ENCODE peak calls at places on chromosomes 2 and 18, in five cellular contexts. One of them, this sample, is unnamed.

GRCh38 chr2:206056286-206056685 is 29.7 kb downstream of the INO80D start:
- DNase-seq in nephron progenitor cell: no peak
- DNase-seq in mesothelial cell of epicardium: no peak
- DNase-seq in Panc1: no peak
- DNase-seq in PC-9: no peak
- DNase-seq in this sample: no peak

GRCh38 chr2:42954227-42954962 is 162.0 kb upstream of the HAAO start:
- DNase-seq in nephron progenitor cell: no peak
- DNase-seq in mesothelial cell of epicardium: no peak
- DNase-seq in Panc1: no peak
- DNase-seq in PC-9: no peak
- DNase-seq in this sample: no peak

GRCh38 chr2:207416936-207417718 is 112.6 kb upstream of the CREB1 start:
- DNase-seq in nephron progenitor cell: no peak
- DNase-seq in mesothelial cell of epicardium: no peak
- DNase-seq in Panc1: no peak
- DNase-seq in PC-9: no peak
- DNase-seq in this sample: peak

GRCh38 chr2:7428444-7429204 is 511.4 kb downstream of the RNF144A start:
- DNase-seq in nephron progenitor cell: no peak
- DNase-seq in mesothelial cell of epicardium: no peak
- DNase-seq in Panc1: no peak
- DNase-seq in PC-9: no peak
- DNase-seq in this sample: no peak

GRCh38 chr2:26346454-26347053 is at the start of gene ADGRF3:
- DNase-seq in nephron progenitor cell: peak
- DNase-seq in mesothelial cell of epicardium: peak
- DNase-seq in Panc1: no peak
- DNase-seq in PC-9: peak
- DNase-seq in this sample: peak

GRCh38 chr2:117958186-117958585 is 55.7 kb downstream of the CCDC93 start:
- DNase-seq in nephron progenitor cell: no peak
- DNase-seq in mesothelial cell of epicardium: no peak
- DNase-seq in Panc1: peak
- DNase-seq in PC-9: peak
- DNase-seq in this sample: no peak

GRCh38 chr2:68637047-68637446 is 6.3 kb upstream of the PROKR1 start:
- DNase-seq in nephron progenitor cell: no peak
- DNase-seq in mesothelial cell of epicardium: no peak
- DNase-seq in Panc1: no peak
- DNase-seq in PC-9: no peak
- DNase-seq in this sample: no peak

GRCh38 chr2:186771850-186772463 is 77.0 kb downstream of the ZSWIM2 start:
- DNase-seq in nephron progenitor cell: no peak
- DNase-seq in mesothelial cell of epicardium: no peak
- DNase-seq in Panc1: no peak
- DNase-seq in PC-9: peak
- DNase-seq in this sample: no peak

GRCh38 chr2:142321706-142322280 is 191.0 kb upstream of the LRP1B start:
- DNase-seq in nephron progenitor cell: no peak
- DNase-seq in mesothelial cell of epicardium: no peak
- DNase-seq in Panc1: no peak
- DNase-seq in PC-9: no peak
- DNase-seq in this sample: no peak

GRCh38 chr2:238225911-238226697 is 13.7 kb downstream of the HES6 start:
- DNase-seq in nephron progenitor cell: no peak
- DNase-seq in mesothelial cell of epicardium: no peak
- DNase-seq in Panc1: no peak
- DNase-seq in PC-9: peak
- DNase-seq in this sample: no peak

GRCh38 chr2:182144039-182144779 is 158.6 kb downstream of the PPP1R1C start:
- DNase-seq in nephron progenitor cell: no peak
- DNase-seq in mesothelial cell of epicardium: no peak
- DNase-seq in Panc1: no peak
- DNase-seq in PC-9: no peak
- DNase-seq in this sample: no peak

GRCh38 chr2:224024270-224024669 is 14.8 kb downstream of the SERPINE2 start:
- DNase-seq in nephron progenitor cell: no peak
- DNase-seq in mesothelial cell of epicardium: no peak
- DNase-seq in Panc1: no peak
- DNase-seq in PC-9: no peak
- DNase-seq in this sample: no peak

GRCh38 chr18:11259421-11259820 is 110.1 kb upstream of the PIEZO2 start:
- DNase-seq in nephron progenitor cell: no peak
- DNase-seq in mesothelial cell of epicardium: no peak
- DNase-seq in Panc1: no peak
- DNase-seq in PC-9: no peak
- DNase-seq in this sample: no peak

GRCh38 chr18:21313576-21313975 is 71.5 kb downstream of the GREB1L start:
- DNase-seq in nephron progenitor cell: no peak
- DNase-seq in mesothelial cell of epicardium: no peak
- DNase-seq in Panc1: no peak
- DNase-seq in PC-9: no peak
- DNase-seq in this sample: no peak

GRCh38 chr2:118223487-118224136 is 135.3 kb downstream of the INSIG2 start:
- DNase-seq in nephron progenitor cell: peak
- DNase-seq in mesothelial cell of epicardium: peak
- DNase-seq in Panc1: no peak
- DNase-seq in PC-9: no peak
- DNase-seq in this sample: no peak

GRCh38 chr18:35106845-35107148 is 65.6 kb downstream of the MAPRE2 start:
- DNase-seq in nephron progenitor cell: no peak
- DNase-seq in mesothelial cell of epicardium: no peak
- DNase-seq in Panc1: no peak
- DNase-seq in PC-9: no peak
- DNase-seq in this sample: no peak

GRCh38 chr2:3595985-3596384 is 1.1 kb downstream of the COLEC11 start:
- DNase-seq in nephron progenitor cell: no peak
- DNase-seq in mesothelial cell of epicardium: no peak
- DNase-seq in Panc1: no peak
- DNase-seq in PC-9: no peak
- DNase-seq in this sample: no peak

GRCh38 chr2:31547485-31547884 is 33.3 kb downstream of the SRD5A2 start:
- DNase-seq in nephron progenitor cell: no peak
- DNase-seq in mesothelial cell of epicardium: no peak
- DNase-seq in Panc1: no peak
- DNase-seq in PC-9: no peak
- DNase-seq in this sample: no peak

GRCh38 chr18:5462227-5462626 is 81.6 kb downstream of the EPB41L3 start:
- DNase-seq in nephron progenitor cell: no peak
- DNase-seq in mesothelial cell of epicardium: no peak
- DNase-seq in Panc1: no peak
- DNase-seq in PC-9: no peak
- DNase-seq in this sample: no peak

GRCh38 chr18:5456577-5457466 is 87.0 kb downstream of the EPB41L3 start:
- DNase-seq in nephron progenitor cell: peak
- DNase-seq in mesothelial cell of epicardium: no peak
- DNase-seq in Panc1: no peak
- DNase-seq in PC-9: no peak
- DNase-seq in this sample: no peak

GRCh38 chr2:61538920-61539559 is 884 bp upstream of the XPO1 start:
- DNase-seq in nephron progenitor cell: no peak
- DNase-seq in mesothelial cell of epicardium: no peak
- DNase-seq in Panc1: peak
- DNase-seq in PC-9: no peak
- DNase-seq in this sample: no peak

GRCh38 chr2:69770193-69770702 is 28.3 kb downstream of the ANXA4 start:
- DNase-seq in nephron progenitor cell: no peak
- DNase-seq in mesothelial cell of epicardium: no peak
- DNase-seq in Panc1: peak
- DNase-seq in PC-9: peak
- DNase-seq in this sample: peak

GRCh38 chr18:62721837-62722795 is 6.8 kb downstream of the PHLPP1 start:
- DNase-seq in nephron progenitor cell: no peak
- DNase-seq in mesothelial cell of epicardium: no peak
- DNase-seq in Panc1: no peak
- DNase-seq in PC-9: no peak
- DNase-seq in this sample: no peak

GRCh38 chr2:103991591-103991990 is 862.3 kb upstream of the POU3F3 start:
- DNase-seq in nephron progenitor cell: no peak
- DNase-seq in mesothelial cell of epicardium: no peak
- DNase-seq in Panc1: no peak
- DNase-seq in PC-9: no peak
- DNase-seq in this sample: no peak
- TF ChIP-seq CTCF in nephron progenitor cell: peak
- TF ChIP-seq CTCF in mesothelial cell of epicardium: peak
- TF ChIP-seq CTCF in Panc1: peak
- TF ChIP-seq CTCF in PC-9: peak
- TF ChIP-seq CTCF in this sample: no peak

GRCh38 chr2:201780674-201781582 is at the start of gene ALS2:
- DNase-seq in nephron progenitor cell: peak
- DNase-seq in mesothelial cell of epicardium: peak
- DNase-seq in Panc1: peak
- DNase-seq in PC-9: peak
- DNase-seq in this sample: peak
- TF ChIP-seq CTCF in nephron progenitor cell: no peak
- TF ChIP-seq CTCF in mesothelial cell of epicardium: no peak
- TF ChIP-seq CTCF in Panc1: no peak
- TF ChIP-seq CTCF in PC-9: no peak
- TF ChIP-seq CTCF in this sample: no peak

GRCh38 chr2:85718006-85718391 is 23.8 kb downstream of the GNLY start:
- DNase-seq in nephron progenitor cell: no peak
- DNase-seq in mesothelial cell of epicardium: no peak
- DNase-seq in Panc1: no peak
- DNase-seq in PC-9: no peak
- DNase-seq in this sample: no peak
- TF ChIP-seq CTCF in nephron progenitor cell: no peak
- TF ChIP-seq CTCF in mesothelial cell of epicardium: no peak
- TF ChIP-seq CTCF in Panc1: no peak
- TF ChIP-seq CTCF in PC-9: peak
- TF ChIP-seq CTCF in this sample: no peak

GRCh38 chr2:209334188-209335017 is 89.4 kb upstream of the MAP2 start:
- DNase-seq in nephron progenitor cell: peak
- DNase-seq in mesothelial cell of epicardium: peak
- DNase-seq in Panc1: peak
- DNase-seq in PC-9: peak
- DNase-seq in this sample: no peak
- TF ChIP-seq CTCF in nephron progenitor cell: peak
- TF ChIP-seq CTCF in mesothelial cell of epicardium: peak
- TF ChIP-seq CTCF in Panc1: peak
- TF ChIP-seq CTCF in PC-9: peak
- TF ChIP-seq CTCF in this sample: peak

GRCh38 chr18:73220639-73221038 is 352.9 kb upstream of the NETO1 start:
- DNase-seq in nephron progenitor cell: no peak
- DNase-seq in mesothelial cell of epicardium: no peak
- DNase-seq in Panc1: no peak
- DNase-seq in PC-9: no peak
- DNase-seq in this sample: no peak

GRCh38 chr18:73218293-73218692 is 350.5 kb upstream of the NETO1 start:
- DNase-seq in nephron progenitor cell: no peak
- DNase-seq in mesothelial cell of epicardium: no peak
- DNase-seq in Panc1: no peak
- DNase-seq in PC-9: no peak
- DNase-seq in this sample: no peak

GRCh38 chr18:73214970-73215369 is 347.2 kb upstream of the NETO1 start:
- DNase-seq in nephron progenitor cell: no peak
- DNase-seq in mesothelial cell of epicardium: no peak
- DNase-seq in Panc1: no peak
- DNase-seq in PC-9: no peak
- DNase-seq in this sample: no peak
- TF ChIP-seq CTCF in nephron progenitor cell: no peak
- TF ChIP-seq CTCF in mesothelial cell of epicardium: no peak
- TF ChIP-seq CTCF in Panc1: no peak
- TF ChIP-seq CTCF in PC-9: no peak
- TF ChIP-seq CTCF in this sample: no peak

GRCh38 chr2:111200333-111200879 is 79.7 kb downstream of the BCL2L11 start:
- DNase-seq in nephron progenitor cell: no peak
- DNase-seq in mesothelial cell of epicardium: no peak
- DNase-seq in Panc1: no peak
- DNase-seq in PC-9: no peak
- DNase-seq in this sample: no peak
- TF ChIP-seq CTCF in nephron progenitor cell: no peak
- TF ChIP-seq CTCF in mesothelial cell of epicardium: no peak
- TF ChIP-seq CTCF in Panc1: no peak
- TF ChIP-seq CTCF in PC-9: no peak
- TF ChIP-seq CTCF in this sample: no peak

GRCh38 chr2:86398911-86399474 is 42.2 kb upstream of the KDM3A start:
- DNase-seq in nephron progenitor cell: no peak
- DNase-seq in mesothelial cell of epicardium: no peak
- DNase-seq in Panc1: no peak
- DNase-seq in PC-9: no peak
- DNase-seq in this sample: no peak

GRCh38 chr2:86393521-86394490 is 47.4 kb upstream of the KDM3A start:
- DNase-seq in nephron progenitor cell: no peak
- DNase-seq in mesothelial cell of epicardium: no peak
- DNase-seq in Panc1: no peak
- DNase-seq in PC-9: peak
- DNase-seq in this sample: no peak

GRCh38 chr2:86397989-86398388 is 43.2 kb upstream of the KDM3A start:
- DNase-seq in nephron progenitor cell: no peak
- DNase-seq in mesothelial cell of epicardium: no peak
- DNase-seq in Panc1: no peak
- DNase-seq in PC-9: no peak
- DNase-seq in this sample: no peak

GRCh38 chr2:86398500-86398899 is 42.7 kb upstream of the KDM3A start:
- DNase-seq in nephron progenitor cell: no peak
- DNase-seq in mesothelial cell of epicardium: no peak
- DNase-seq in Panc1: no peak
- DNase-seq in PC-9: no peak
- DNase-seq in this sample: no peak

GRCh38 chr2:86396304-86396785 is 44.8 kb upstream of the KDM3A start:
- DNase-seq in nephron progenitor cell: no peak
- DNase-seq in mesothelial cell of epicardium: no peak
- DNase-seq in Panc1: peak
- DNase-seq in PC-9: no peak
- DNase-seq in this sample: no peak
- TF ChIP-seq CTCF in nephron progenitor cell: no peak
- TF ChIP-seq CTCF in mesothelial cell of epicardium: no peak
- TF ChIP-seq CTCF in Panc1: peak
- TF ChIP-seq CTCF in PC-9: peak
- TF ChIP-seq CTCF in this sample: no peak

GRCh38 chr2:157492189-157492773 is 48.4 kb upstream of the CYTIP start:
- DNase-seq in nephron progenitor cell: peak
- DNase-seq in mesothelial cell of epicardium: peak
- DNase-seq in Panc1: peak
- DNase-seq in PC-9: peak
- DNase-seq in this sample: peak
- TF ChIP-seq CTCF in nephron progenitor cell: peak
- TF ChIP-seq CTCF in mesothelial cell of epicardium: peak
- TF ChIP-seq CTCF in Panc1: peak
- TF ChIP-seq CTCF in PC-9: peak
- TF ChIP-seq CTCF in this sample: peak

GRCh38 chr2:107711941-107712340 is 114.8 kb upstream of the RGPD4 start:
- DNase-seq in nephron progenitor cell: no peak
- DNase-seq in mesothelial cell of epicardium: no peak
- DNase-seq in Panc1: no peak
- DNase-seq in PC-9: no peak
- DNase-seq in this sample: no peak

GRCh38 chr2:107717666-107718065 is 109.0 kb upstream of the RGPD4 start:
- DNase-seq in nephron progenitor cell: peak
- DNase-seq in mesothelial cell of epicardium: no peak
- DNase-seq in Panc1: no peak
- DNase-seq in PC-9: no peak
- DNase-seq in this sample: no peak

DNA sequence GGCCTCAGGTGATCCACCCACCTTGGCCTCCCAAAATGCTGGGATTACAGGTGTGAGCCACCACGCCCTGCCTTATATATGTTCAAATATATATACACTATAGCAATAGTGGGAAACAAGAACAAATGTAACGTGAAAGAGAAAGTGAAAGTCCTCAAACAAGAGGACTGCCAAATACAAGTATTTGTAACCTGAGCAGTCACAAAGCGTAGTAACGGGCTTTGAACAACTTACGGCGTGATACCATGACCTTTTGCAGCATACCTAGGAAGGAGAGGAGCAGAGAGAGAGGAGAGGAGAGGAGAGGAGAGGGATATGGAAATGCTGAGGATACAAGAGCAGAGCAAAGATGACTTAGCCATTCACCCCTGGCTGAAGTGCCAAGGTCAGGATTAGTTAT is 113.8 kb upstream of the RGPD4 start:
- DNase-seq in nephron progenitor cell: no peak
- DNase-seq in mesothelial cell of epicardium: no peak
- DNase-seq in Panc1: no peak
- DNase-seq in PC-9: no peak
- DNase-seq in this sample: no peak
- TF ChIP-seq CTCF in nephron progenitor cell: no peak
- TF ChIP-seq CTCF in mesothelial cell of epicardium: no peak
- TF ChIP-seq CTCF in Panc1: no peak
- TF ChIP-seq CTCF in PC-9: no peak
- TF ChIP-seq CTCF in this sample: no peak